ENCODE peak calls at places on chromosomes 12 and 14, in four cellular contexts. B, D, W and U are unnamed samples.

GRCh38 chr12:50666023-50666422 is 97.9 kb upstream of the ATF1 start:
- DNase-seq in W (no peak), B (no peak), D (no peak), U (no peak)

GRCh38 chr12:76636141-76636692 is 76.6 kb upstream of the OSBPL8 start:
- DNase-seq in D (no peak), W (peak; percentile 40), B (no peak), U (no peak)

GRCh38 chr12:41055875-41056577 is 132.1 kb upstream of the PDZRN4 start:
- DNase-seq in D (no peak), W (peak; percentile 6), B (no peak), U (no peak)

GRCh38 chr14:36662543-36663403 is 1.1 kb downstream of the PAX9 start:
- DNase-seq in B (no peak), W (no peak), D (no peak), U (peak; percentile 73)

GRCh38 chr14:36666416-36667206 is 5.0 kb downstream of the PAX9 start:
- DNase-seq in W (no peak), B (no peak), D (no peak), U (peak; percentile 75)

GRCh38 chr14:29858299-29858698 is 69.3 kb downstream of the PRKD1 start:
- DNase-seq in D (no peak), W (no peak), B (no peak), U (no peak)

GRCh38 chr12:30967026-30967425 is 40.5 kb downstream of the TSPAN11 start:
- DNase-seq in W (no peak), D (no peak), B (no peak), U (no peak)

GRCh38 chr12:6936642-6937480 is 6.8 kb upstream of the RNU7-1 start:
- DNase-seq in B (no peak), W (no peak), D (no peak), U (no peak)

GRCh38 chr12:24728366-24728765 is 220.5 kb downstream of the BCAT1 start:
- DNase-seq in D (peak; percentile 18), B (peak; percentile 72), W (peak; percentile 55), U (peak; percentile 30)

GRCh38 chr12:129617849-129618248 is 286.0 kb downstream of the TMEM132D start:
- DNase-seq in W (no peak), D (no peak), B (no peak), U (no peak)

GRCh38 chr12:129610601-129611120 is 293.2 kb downstream of the TMEM132D start:
- DNase-seq in W (no peak), B (no peak), D (no peak), U (no peak)

GRCh38 chr12:129615001-129615400 is 288.8 kb downstream of the TMEM132D start:
- DNase-seq in D (no peak), W (no peak), B (no peak), U (no peak)

GRCh38 chr12:129613311-129613710 is 290.5 kb downstream of the TMEM132D start:
- DNase-seq in B (no peak), D (no peak), W (no peak), U (no peak)

GRCh38 chr12:129614221-129614885 is 289.5 kb downstream of the TMEM132D start:
- DNase-seq in B (no peak), D (no peak), W (no peak), U (no peak)
- H3K4me2 ChIP-seq in B (no peak overlapping the region), D (no peak overlapping the region), W (no peak overlapping the region), U (no peak overlapping the region)

GRCh38 chr14:59583755-59584154 is 7.1 kb upstream of the CCDC175 start:
- DNase-seq in D (no peak), W (peak; percentile 47), B (peak; percentile 25), U (no peak)
- TF ChIP-seq CTCF in D (no peak), W (no peak), B (peak; percentile 13), U (no peak)

DNA sequence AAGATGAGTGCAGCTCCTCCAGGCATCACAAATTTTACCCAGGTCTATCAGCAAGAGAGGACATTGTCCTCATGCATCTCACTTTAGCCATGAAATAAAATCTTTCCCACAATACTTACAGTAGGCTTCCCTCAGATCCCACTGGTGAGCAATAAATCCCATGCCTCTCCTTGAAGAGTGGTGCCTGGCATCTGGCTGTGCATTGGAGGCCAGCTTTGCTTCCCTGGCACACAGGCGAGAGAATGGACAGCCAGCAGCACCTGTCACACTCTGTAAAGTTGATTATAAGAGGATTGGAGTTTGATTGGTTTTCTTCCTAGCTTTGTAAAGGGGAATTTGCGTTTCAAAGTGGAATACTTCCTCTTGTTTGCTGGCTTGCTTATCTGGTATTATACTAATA is 1153.9 kb downstream of the AACS start:
- DNase-seq in D (no peak), B (no peak), W (no peak), U (no peak)
- H3K4me2 ChIP-seq in D (no peak overlapping the region), B (no peak overlapping the region), W (no peak overlapping the region), U (no peak overlapping the region)

GRCh38 chr12:569803-570236 is 93.4 kb downstream of the NINJ2 start:
- DNase-seq in B (peak; percentile 84), W (peak; percentile 70), D (peak; percentile 66), U (peak; percentile 92)
- TF ChIP-seq CTCF in B (peak; percentile 71), W (peak; percentile 94), D (peak; percentile 99), U (peak; percentile 96)

DNA sequence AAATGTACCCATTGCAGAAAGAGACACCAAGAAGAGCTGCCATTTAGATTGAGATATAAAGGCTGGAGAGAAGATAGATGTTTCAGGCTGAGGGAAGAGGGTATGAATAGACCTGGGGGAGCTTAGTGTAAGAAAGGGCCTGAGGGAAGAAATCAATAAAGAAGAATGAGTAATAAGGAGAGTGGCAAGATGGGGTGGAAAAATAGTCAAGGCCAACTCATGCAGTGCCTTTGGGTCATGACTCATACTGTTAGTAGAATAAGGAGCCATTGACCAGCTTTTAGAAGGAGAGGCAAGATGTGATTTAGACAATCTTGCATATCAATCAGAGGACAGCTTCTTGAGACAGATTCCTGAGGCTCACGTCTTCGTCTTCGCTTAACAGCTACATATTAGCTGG is 287.5 kb downstream of the DUSP6 start:
- DNase-seq in B (peak; percentile 18), W (peak; percentile 71), D (no peak), U (no peak)
- H3K4me2 ChIP-seq in B (no peak overlapping the region), W (no peak overlapping the region), D (no peak overlapping the region), U (no peak overlapping the region)

GRCh38 chr12:58933068-58933681 is 12.9 kb upstream of the LRIG3 start:
- DNase-seq in W (no peak), D (no peak), B (no peak), U (no peak)

GRCh38 chr12:58930770-58931324 is 10.5 kb upstream of the LRIG3 start:
- DNase-seq in D (no peak), W (peak; percentile 51), B (no peak), U (no peak)

GRCh38 chr12:58927112-58927511 is 6.8 kb upstream of the LRIG3 start:
- DNase-seq in D (no peak), W (no peak), B (no peak), U (no peak)

GRCh38 chr12:58934528-58934927 is 14.2 kb upstream of the LRIG3 start:
- DNase-seq in W (no peak), B (no peak), D (no peak), U (no peak)

DNA sequence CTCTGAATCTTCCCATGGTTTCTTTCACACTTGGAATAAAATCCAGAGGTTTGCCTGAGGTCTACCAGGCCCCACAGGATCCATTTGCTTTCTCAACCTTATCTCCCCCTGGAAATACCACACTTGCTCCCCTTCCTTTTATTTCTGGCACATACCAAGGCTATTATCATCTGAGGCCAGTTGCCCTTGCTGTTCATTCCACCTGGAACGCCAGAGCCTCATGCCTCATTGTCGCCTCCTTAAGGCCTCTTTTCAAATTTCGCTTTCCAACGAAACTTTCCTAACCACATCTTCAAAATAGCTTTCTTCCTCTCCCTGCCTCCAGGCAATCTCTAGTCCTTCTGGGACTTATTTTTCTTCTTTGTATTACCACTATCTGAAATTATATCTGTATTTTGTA is 11.2 kb upstream of the LRIG3 start:
- DNase-seq in B (no peak), D (no peak), W (no peak), U (no peak)
- TF ChIP-seq CTCF in B (no peak), D (peak; percentile 61), W (no peak), U (peak; percentile 33)

GRCh38 chr12:113467154-113467513 is 4.5 kb downstream of the LHX5 start:
- DNase-seq in D (no peak), W (no peak), B (no peak), U (no peak)
- H3K4me2 ChIP-seq in D (peak overlapping the region; percentile 57), W (peak overlapping the region; percentile 74), B (peak overlapping the region; percentile 13), U (peak overlapping the region; percentile 99)

GRCh38 chr14:52553002-52553670 is 500 bp downstream of the GPR137C start:
- DNase-seq in B (no peak), W (no peak), D (no peak), U (peak; percentile 81)

GRCh38 chr14:52552063-52552988 is at the start of the genes GPR137C and TXNDC16:
- DNase-seq in D (peak; percentile 99), B (peak; percentile 99), W (peak; percentile 99), U (peak; percentile 100)

GRCh38 chr14:52550661-52551060 is 1.6 kb downstream of the TXNDC16 start:
- DNase-seq in B (no peak), D (no peak), W (no peak), U (no peak)

GRCh38 chr14:52551205-52551604 is 1.1 kb downstream of the TXNDC16 start:
- DNase-seq in W (no peak), D (no peak), B (no peak), U (no peak)

GRCh38 chr14:52551696-52552062 is 626 bp downstream of the TXNDC16 start:
- DNase-seq in B (peak; percentile 52), D (peak; percentile 32), W (peak; percentile 39), U (peak; percentile 13)
- TF ChIP-seq CTCF in B (peak; percentile 28), D (peak; percentile 42), W (peak; percentile 32), U (peak; percentile 31)